ENCODE peak calls at places on chromosomes 5 and 9, in seven cellular contexts. C, Q, D, V, I, B and M are unnamed samples.

GRCh38 chr9:77601476-77602056 is 46.6 kb downstream of the GNA14 start:
- DNase-seq in C (no peak), Q (no peak), D (no peak), V (no peak), I (no peak), B (no peak), M (no peak)

GRCh38 chr9:29211681-29212589 is 1638.7 kb upstream of the C9orf72 start:
- DNase-seq in C (peak; percentile 8), Q (no peak), D (peak; percentile 80), V (peak; percentile 52), I (peak; percentile 63), B (no peak), M (no peak)

GRCh38 chr5:78499485-78499884 is 139.1 kb downstream of the SCAMP1 start:
- DNase-seq in C (no peak), Q (no peak), D (no peak), V (no peak), I (no peak), B (no peak), M (no peak)

GRCh38 chr5:173890195-173890951 is 2.2 kb downstream of the CPEB4 start:
- DNase-seq in C (no peak), Q (peak; percentile 30), D (no peak), V (no peak), I (no peak), B (no peak), M (no peak)

GRCh38 chr5:81748556-81748955 is 2.3 kb downstream of the SSBP2 start:
- DNase-seq in C (no peak), Q (no peak), D (no peak), V (no peak), I (no peak), B (no peak), M (no peak)

GRCh38 chr9:38029923-38030638 is 38.9 kb downstream of the SHB start:
- DNase-seq in C (no peak), Q (no peak), D (peak; percentile 52), V (no peak), I (peak; percentile 79), B (no peak), M (no peak)

GRCh38 chr5:1768283-1769000 is 31.2 kb downstream of the MRPL36 start:
- DNase-seq in C (no peak), Q (no peak), D (no peak), V (no peak), I (peak; percentile 47), B (no peak), M (no peak)

GRCh38 chr9:2126331-2126789 is 111.2 kb downstream of the SMARCA2 start:
- DNase-seq in C (no peak), Q (peak; percentile 9), D (no peak), V (no peak), I (no peak), B (no peak), M (peak; percentile 13)

GRCh38 chr5:74519161-74519571 is 121.4 kb downstream of the ENC1 start:
- DNase-seq in C (no peak), Q (no peak), D (no peak), V (no peak), I (no peak), B (no peak), M (no peak)

GRCh38 chr5:103249068-103249467 is 9.5 kb upstream of the MACIR start:
- DNase-seq in C (no peak), Q (no peak), D (no peak), V (no peak), I (no peak), B (no peak), M (no peak)

GRCh38 chr5:52870448-52870847 is 82.7 kb downstream of the ITGA1 start:
- DNase-seq in C (no peak), Q (no peak), D (no peak), V (no peak), I (no peak), B (no peak), M (peak; percentile 31)

GRCh38 chr9:121768416-121769015 is 117.1 kb downstream of the DAB2IP start:
- DNase-seq in C (no peak), Q (no peak), D (no peak), V (no peak), I (peak; percentile 35), B (no peak), M (no peak)

GRCh38 chr5:72427488-72428437 is 79.4 kb downstream of the ZNF366 start:
- DNase-seq in C (no peak), Q (peak; percentile 49), D (no peak), V (no peak), I (no peak), B (no peak), M (no peak)

GRCh38 chr5:173301695-173302545 is 26.3 kb downstream of the STC2 start:
- DNase-seq in C (no peak), Q (no peak), D (no peak), V (no peak), I (no peak), B (no peak), M (no peak)

GRCh38 chr5:2758632-2759031 is 7.2 kb upstream of the IRX2 start:
- DNase-seq in C (no peak), Q (no peak), D (no peak), V (no peak), I (no peak), B (no peak), M (no peak)

GRCh38 chr5:119453045-119453383 is 717 bp downstream of the HSD17B4 start:
- DNase-seq in C (no peak), Q (peak; percentile 38), D (no peak), V (peak; percentile 5), I (no peak), B (no peak), M (no peak)

GRCh38 chr5:121688126-121688525 is 163.6 kb upstream of the FTMT start:
- DNase-seq in C (no peak), Q (no peak), D (no peak), V (no peak), I (no peak), B (no peak), M (no peak)

GRCh38 chr9:116589392-116590354 is 97.4 kb upstream of the TRIM32 start:
- DNase-seq in C (no peak), Q (peak; percentile 69), D (peak; percentile 44), V (peak; percentile 27), I (no peak), B (peak; percentile 78), M (no peak)

GRCh38 chr5:133926960-133927615 is 41.3 kb downstream of the C5orf15 start:
- DNase-seq in C (no peak), Q (no peak), D (no peak), V (no peak), I (no peak), B (no peak), M (no peak)

GRCh38 chr9:114968710-114969109 is 38.3 kb upstream of the TNFSF8 start:
- DNase-seq in C (no peak), Q (peak; percentile 17), D (no peak), V (no peak), I (no peak), B (peak; percentile 39), M (no peak)

GRCh38 chr5:91016954-91017690 is 366.0 kb downstream of the ARRDC3 start:
- DNase-seq in C (no peak), Q (peak; percentile 70), D (no peak), V (no peak), I (no peak), B (no peak), M (no peak)

GRCh38 chr5:89064691-89065207 is 181.8 kb upstream of the MEF2C start:
- DNase-seq in C (no peak), Q (no peak), D (no peak), V (no peak), I (no peak), B (no peak), M (no peak)

GRCh38 chr9:114382951-114383865 is 4.6 kb downstream of the AKNA start:
- DNase-seq in C (no peak), Q (peak; percentile 50), D (peak; percentile 62), V (peak; percentile 84), I (peak; percentile 61), B (peak; percentile 25), M (no peak)

GRCh38 chr9:90433398-90433890 is 209.2 kb downstream of the DIRAS2 start:
- DNase-seq in C (no peak), Q (no peak), D (no peak), V (no peak), I (no peak), B (no peak), M (no peak)

GRCh38 chr5:76679231-76679630 is 36.7 kb upstream of the F2R start:
- DNase-seq in C (no peak), Q (peak; percentile 83), D (no peak), V (no peak), I (no peak), B (no peak), M (no peak)

GRCh38 chr5:57831942-57832341 is 349.3 kb upstream of the ACTBL2 start:
- DNase-seq in C (no peak), Q (peak; percentile 47), D (no peak), V (no peak), I (no peak), B (no peak), M (no peak)

GRCh38 chr5:78628260-78629024 is 20.1 kb downstream of the LHFPL2 start:
- DNase-seq in C (no peak), Q (no peak), D (no peak), V (no peak), I (no peak), B (no peak), M (no peak)

GRCh38 chr9:36258989-36259315 is 704 bp upstream of the GNE start:
- DNase-seq in C (no peak), Q (no peak), D (no peak), V (no peak), I (no peak), B (no peak), M (no peak)

GRCh38 chr5:120457839-120458507 is 6.1 kb upstream of the PRR16 start:
- DNase-seq in C (peak; percentile 72), Q (peak; percentile 29), D (peak; percentile 44), V (peak; percentile 53), I (peak; percentile 81), B (peak; percentile 36), M (no peak)

GRCh38 chr9:137441289-137441934 is at the start of gene ENTPD8:
- DNase-seq in C (no peak), Q (no peak), D (peak; percentile 58), V (no peak), I (peak; percentile 94), B (no peak), M (no peak)

GRCh38 chr9:130110166-130110565 is 56.5 kb downstream of the GPR107 start:
- DNase-seq in C (no peak), Q (no peak), D (no peak), V (no peak), I (no peak), B (peak; percentile 1), M (no peak)

GRCh38 chr5:124698774-124699173 is 47.7 kb downstream of the ZNF608 start:
- DNase-seq in C (no peak), Q (peak; percentile 58), D (no peak), V (no peak), I (no peak), B (no peak), M (no peak)

GRCh38 chr9:89278997-89279739 is 31.8 kb upstream of the CKS2 start:
- DNase-seq in C (no peak), Q (peak; percentile 71), D (peak; percentile 55), V (no peak), I (no peak), B (peak; percentile 70), M (no peak)

GRCh38 chr9:70514273-70514672 is 99.8 kb upstream of the KLF9 start:
- DNase-seq in C (no peak), Q (no peak), D (no peak), V (no peak), I (no peak), B (no peak), M (no peak)

GRCh38 chr5:111580956-111581355 is 68.6 kb upstream of the STARD4 start:
- DNase-seq in C (no peak), Q (no peak), D (no peak), V (no peak), I (no peak), B (peak; percentile 74), M (no peak)

GRCh38 chr5:128100860-128101557 is 17.4 kb downstream of the SLC12A2 start:
- DNase-seq in C (no peak), Q (no peak), D (no peak), V (no peak), I (no peak), B (no peak), M (no peak)